ENCODE peak calls at places on chromosomes 16 and 17, in five cellular contexts. One of them, this sample, is unnamed.
A peak's percentile ranks its signal among the peaks of the same experiment; 100 is the strongest.

GRCh38 chr17:75835315-75835987 is 8.8 kb downstream of the UNC13D start:
- DNase-seq in small intestine: no peak
- DNase-seq in heart right ventricle: no peak
- DNase-seq in CD8-positive, alpha-beta memory T cell: no peak
- DNase-seq in cardiac muscle cell: peak; percentile 36
- DNase-seq in this sample: no peak

GRCh38 chr16:85524365-85524629 is 88.8 kb upstream of the GSE1 start:
- DNase-seq in small intestine: no peak
- DNase-seq in heart right ventricle: no peak
- DNase-seq in CD8-positive, alpha-beta memory T cell: no peak
- DNase-seq in cardiac muscle cell: no peak
- DNase-seq in this sample: no peak

GRCh38 chr17:80348551-80349436 is 66.2 kb upstream of the ENDOV start:
- DNase-seq in small intestine: no peak
- DNase-seq in heart right ventricle: no peak
- DNase-seq in CD8-positive, alpha-beta memory T cell: no peak
- DNase-seq in cardiac muscle cell: no peak
- DNase-seq in this sample: no peak

GRCh38 chr16:26770547-26770946 is 296.2 kb upstream of the C16orf82 start:
- DNase-seq in small intestine: no peak
- DNase-seq in heart right ventricle: no peak
- DNase-seq in CD8-positive, alpha-beta memory T cell: no peak
- DNase-seq in cardiac muscle cell: no peak
- DNase-seq in this sample: no peak

GRCh38 chr17:27489045-27489715 is 32.9 kb downstream of the KSR1 start:
- DNase-seq in small intestine: peak; percentile 38
- DNase-seq in heart right ventricle: peak; percentile 80
- DNase-seq in CD8-positive, alpha-beta memory T cell: no peak
- DNase-seq in cardiac muscle cell: peak; percentile 84
- DNase-seq in this sample: no peak

GRCh38 chr16:84532299-84532724 is 27.9 kb upstream of the MEAK7 start:
- DNase-seq in small intestine: no peak
- DNase-seq in heart right ventricle: peak; percentile 56
- DNase-seq in CD8-positive, alpha-beta memory T cell: no peak
- DNase-seq in cardiac muscle cell: peak; percentile 97
- DNase-seq in this sample: no peak

GRCh38 chr17:30554839-30555751 is 77.9 kb downstream of the GOSR1 start:
- DNase-seq in small intestine: no peak
- DNase-seq in heart right ventricle: no peak
- DNase-seq in CD8-positive, alpha-beta memory T cell: no peak
- DNase-seq in cardiac muscle cell: peak; percentile 40
- DNase-seq in this sample: no peak

GRCh38 chr17:81309140-81309858 is 14.2 kb upstream of the SLC38A10 start:
- DNase-seq in small intestine: peak; percentile 97
- DNase-seq in heart right ventricle: peak; percentile 93
- DNase-seq in CD8-positive, alpha-beta memory T cell: no peak
- DNase-seq in cardiac muscle cell: peak; percentile 60
- DNase-seq in this sample: no peak

GRCh38 chr16:84738255-84739038 is 38.6 kb downstream of the USP10 start:
- DNase-seq in small intestine: peak; percentile 96
- DNase-seq in heart right ventricle: peak; percentile 58
- DNase-seq in CD8-positive, alpha-beta memory T cell: peak; percentile 60
- DNase-seq in cardiac muscle cell: peak; percentile 84
- DNase-seq in this sample: peak; percentile 72

GRCh38 chr16:50193594-50193993 is 40.5 kb downstream of the TENT4B start:
- DNase-seq in small intestine: no peak
- DNase-seq in heart right ventricle: no peak
- DNase-seq in CD8-positive, alpha-beta memory T cell: no peak
- DNase-seq in cardiac muscle cell: no peak
- DNase-seq in this sample: no peak

DNA sequence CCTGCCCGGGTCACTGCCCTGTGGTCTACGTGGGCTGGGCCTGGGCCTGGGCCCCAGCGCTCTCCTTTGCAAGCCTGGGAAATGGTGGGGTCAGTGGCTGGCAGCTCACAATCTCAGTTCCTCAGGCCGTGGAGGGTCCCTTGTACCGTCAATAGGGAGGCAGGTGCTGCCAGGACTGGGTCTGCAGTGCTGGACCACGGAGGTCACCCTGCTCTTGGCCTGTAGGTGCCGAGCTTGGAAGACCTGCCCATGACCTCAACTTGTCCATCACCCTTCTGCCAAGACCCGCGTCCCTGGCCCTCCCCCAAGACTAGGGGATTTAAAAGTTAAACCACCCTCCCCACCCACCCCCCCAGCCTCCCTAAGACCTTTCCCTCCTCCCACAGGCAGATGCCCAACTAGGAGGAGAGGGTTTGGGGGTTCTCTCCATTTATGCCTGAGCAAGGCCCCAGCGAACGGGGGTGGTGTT is 2.5 kb downstream of the TBX2 start:
- DNase-seq in small intestine: no peak
- DNase-seq in heart right ventricle: no peak
- DNase-seq in CD8-positive, alpha-beta memory T cell: no peak
- DNase-seq in cardiac muscle cell: no peak
- DNase-seq in this sample: no peak
- H3K27me3 ChIP-seq in small intestine: peaks cover 37% of the 10 kb centered on the region
- H3K27me3 ChIP-seq in heart right ventricle: peaks cover 90% of the 10 kb centered on the region
- H3K27me3 ChIP-seq in CD8-positive, alpha-beta memory T cell: peaks cover 54% of the 10 kb centered on the region
- H3K27me3 ChIP-seq in cardiac muscle cell: peaks cover 51% of the 10 kb centered on the region
- H3K27me3 ChIP-seq in this sample: peaks cover 94% of the 10 kb centered on the region

DNA sequence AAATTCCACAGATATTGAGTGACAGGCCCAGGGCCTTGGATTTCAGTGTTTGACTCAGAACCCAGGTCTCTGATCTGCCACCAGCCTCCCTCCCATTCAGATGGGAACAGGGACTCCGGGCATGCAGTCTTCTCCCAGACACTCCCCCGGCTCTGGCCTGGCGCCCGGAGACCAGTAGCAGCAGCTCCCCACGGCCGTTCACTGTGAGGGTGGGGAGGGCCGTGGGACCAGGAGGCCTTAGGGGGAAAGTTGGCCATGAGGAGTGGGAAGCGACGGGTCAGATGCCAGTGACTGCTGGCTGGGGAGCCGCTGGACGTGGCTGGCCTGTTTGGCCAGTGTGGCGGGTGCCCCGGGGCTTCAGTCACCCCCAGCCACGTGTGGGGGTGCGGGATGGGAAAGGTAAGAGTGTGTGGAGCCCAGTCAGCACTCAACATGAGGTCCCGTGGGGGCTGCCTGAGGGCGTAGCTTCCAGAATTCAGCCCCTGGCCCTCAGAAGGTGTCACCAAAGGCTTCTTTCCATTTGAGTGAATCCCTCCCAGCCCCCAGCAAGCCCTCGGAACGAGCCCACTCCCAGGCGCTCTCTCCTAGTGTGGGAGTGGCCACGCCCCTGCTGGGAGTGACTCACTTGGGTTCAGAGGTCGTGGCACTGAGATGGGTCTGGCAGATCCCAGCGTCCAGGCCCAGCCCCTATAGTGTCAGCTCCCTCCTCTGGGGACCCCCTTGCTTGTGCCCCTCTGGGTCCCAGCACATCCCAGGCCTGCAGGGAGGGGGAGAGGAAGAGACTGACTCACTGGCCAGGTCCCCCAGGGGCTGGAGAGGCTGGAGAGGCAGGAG is 309.4 kb downstream of the SEC14L1 start:
- DNase-seq in small intestine: peak; percentile 89
- DNase-seq in heart right ventricle: peak; percentile 85
- DNase-seq in CD8-positive, alpha-beta memory T cell: no peak
- DNase-seq in cardiac muscle cell: peak; percentile 86
- DNase-seq in this sample: peak; percentile 92
- H3K4me3 ChIP-seq in small intestine: peak overlapping the region; percentile 76
- H3K4me3 ChIP-seq in heart right ventricle: peak overlapping the region; percentile 54
- H3K4me3 ChIP-seq in CD8-positive, alpha-beta memory T cell: peak overlapping the region; percentile 95
- H3K4me3 ChIP-seq in cardiac muscle cell: peak overlapping the region; percentile 43
- H3K4me3 ChIP-seq in this sample: peak overlapping the region; percentile 51

DNA sequence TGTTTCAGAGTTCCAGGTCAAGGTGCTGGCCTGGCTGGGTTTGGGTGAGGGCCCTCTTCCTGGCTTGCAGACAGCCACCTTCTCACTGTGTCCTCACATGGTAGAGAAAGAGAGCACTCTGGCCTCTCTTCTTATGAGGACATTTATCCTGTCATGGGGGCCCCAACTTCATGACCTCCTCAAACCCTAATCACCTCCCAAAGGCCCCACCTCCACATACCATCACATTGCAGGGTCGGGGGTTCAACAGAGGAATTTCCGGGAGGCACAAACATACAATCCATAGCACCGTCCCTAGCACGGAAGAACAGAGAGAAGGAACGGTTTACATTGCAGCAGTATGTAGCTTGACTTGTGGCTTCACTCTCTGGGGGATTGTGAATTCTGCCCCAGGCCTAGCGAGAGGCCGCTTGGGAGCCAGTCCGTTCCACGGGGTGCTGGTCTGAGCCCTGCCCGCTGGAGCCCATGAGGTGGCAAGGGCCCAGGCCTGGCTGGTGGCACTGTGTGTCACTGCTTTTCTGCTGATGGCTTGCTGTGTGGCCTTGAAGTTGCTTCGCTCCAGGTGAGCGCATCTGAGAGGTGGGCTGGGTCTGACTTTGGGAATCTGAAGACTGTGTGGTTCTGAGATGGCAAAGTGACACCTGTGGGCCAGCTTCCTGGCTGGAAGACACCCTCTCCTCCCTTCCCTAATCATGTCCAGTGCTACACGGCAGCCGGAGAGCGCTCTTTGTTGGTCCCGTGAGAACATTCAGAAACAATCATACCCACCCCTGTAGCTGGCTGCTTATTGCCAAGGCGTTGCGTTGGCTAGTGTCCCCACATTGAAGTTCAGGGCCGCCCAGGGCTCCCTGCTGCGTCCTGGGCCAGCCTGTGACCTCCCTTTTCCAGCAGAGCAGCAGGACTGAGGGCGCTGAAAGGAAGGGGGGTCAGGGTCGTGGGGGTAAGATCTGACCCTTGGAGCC is 98.3 kb downstream of the CMIP start:
- DNase-seq in small intestine: no peak
- DNase-seq in heart right ventricle: no peak
- DNase-seq in CD8-positive, alpha-beta memory T cell: no peak
- DNase-seq in cardiac muscle cell: no peak
- DNase-seq in this sample: no peak
- H3K27me3 ChIP-seq in small intestine: no peaks in the 10 kb centered on the region
- H3K27me3 ChIP-seq in heart right ventricle: no peaks in the 10 kb centered on the region
- H3K27me3 ChIP-seq in CD8-positive, alpha-beta memory T cell: no peaks in the 10 kb centered on the region
- H3K27me3 ChIP-seq in cardiac muscle cell: no peaks in the 10 kb centered on the region
- H3K27me3 ChIP-seq in this sample: no peaks in the 10 kb centered on the region

DNA sequence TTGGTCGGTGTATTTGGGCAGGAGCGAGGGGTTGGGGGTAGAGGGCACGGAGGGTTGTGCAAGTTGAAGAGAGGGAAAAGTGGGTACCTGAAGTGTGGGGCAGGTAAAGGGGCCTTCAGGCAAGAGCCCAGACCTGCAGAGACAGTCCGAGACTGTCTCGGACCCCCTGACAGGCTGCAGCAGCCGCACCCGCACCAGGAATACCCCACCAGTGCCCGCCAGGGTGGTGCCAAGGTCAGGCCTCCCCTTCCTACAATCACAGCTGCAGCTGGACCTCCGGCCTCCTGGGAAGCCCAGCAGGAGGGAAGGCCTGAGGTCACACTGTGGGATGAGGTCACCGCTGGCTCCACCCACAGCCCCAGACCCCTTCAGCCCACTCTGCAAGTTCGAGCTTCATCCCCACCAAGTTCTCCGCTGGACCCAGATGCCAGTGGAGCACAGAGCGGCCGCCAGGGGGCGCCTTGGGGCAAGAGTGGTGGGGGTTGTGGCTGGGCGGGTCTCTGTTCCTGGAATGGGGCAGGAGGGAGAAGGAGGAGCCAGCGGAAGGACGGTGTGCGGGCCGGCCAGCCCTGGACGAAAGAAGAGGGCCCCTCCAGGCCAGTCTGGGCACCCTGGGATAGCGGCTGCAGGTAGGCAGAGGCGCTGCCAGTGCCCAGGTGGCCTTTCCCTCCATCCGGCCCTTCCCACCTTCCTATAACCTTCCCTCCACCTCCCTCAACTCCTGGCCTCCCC is at the start of gene HSD3B7:
- DNase-seq in small intestine: peak; percentile 85
- DNase-seq in heart right ventricle: peak; percentile 92
- DNase-seq in CD8-positive, alpha-beta memory T cell: peak; percentile 76
- DNase-seq in cardiac muscle cell: peak; percentile 85
- DNase-seq in this sample: peak; percentile 78
- H3K4me3 ChIP-seq in small intestine: no peak within 1 kb of the TSS
- H3K4me3 ChIP-seq in heart right ventricle: peak within 1 kb of the TSS; percentile 40
- H3K4me3 ChIP-seq in CD8-positive, alpha-beta memory T cell: no peak within 1 kb of the TSS
- H3K4me3 ChIP-seq in cardiac muscle cell: no peak within 1 kb of the TSS
- H3K4me3 ChIP-seq in this sample: peak within 1 kb of the TSS; percentile 63

GRCh38 chr17:48726916-48727286 is 1.6 kb downstream of the HOXB13 start:
- DNase-seq in small intestine: no peak
- DNase-seq in heart right ventricle: no peak
- DNase-seq in CD8-positive, alpha-beta memory T cell: no peak
- DNase-seq in cardiac muscle cell: no peak
- DNase-seq in this sample: no peak
- H3K27me3 ChIP-seq in small intestine: no peaks in the 10 kb centered on the region
- H3K27me3 ChIP-seq in heart right ventricle: peaks cover 100% of the 10 kb centered on the region
- H3K27me3 ChIP-seq in CD8-positive, alpha-beta memory T cell: peaks cover 98% of the 10 kb centered on the region
- H3K27me3 ChIP-seq in cardiac muscle cell: peaks cover 100% of the 10 kb centered on the region
- H3K27me3 ChIP-seq in this sample: peaks cover 100% of the 10 kb centered on the region

DNA sequence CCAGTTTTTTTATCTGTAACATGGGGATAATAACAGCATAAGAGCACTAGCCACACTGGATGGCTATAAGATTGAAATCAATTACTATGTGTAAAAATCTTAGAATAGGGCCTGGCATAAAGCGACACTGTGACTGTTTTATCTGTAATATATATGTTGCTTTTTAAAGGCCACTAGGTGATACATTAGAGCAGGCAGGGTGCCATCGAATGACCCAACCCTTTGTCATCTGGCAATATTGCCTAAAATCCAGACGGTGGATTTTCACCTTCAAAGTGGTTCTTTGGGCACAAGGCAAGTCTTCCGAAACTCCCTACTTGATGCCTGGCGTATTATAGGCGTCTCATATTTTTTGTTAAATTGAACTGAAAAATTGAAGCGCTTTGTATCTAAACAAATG is 69.1 kb downstream of the PRKCA start:
- DNase-seq in small intestine: no peak
- DNase-seq in heart right ventricle: no peak
- DNase-seq in CD8-positive, alpha-beta memory T cell: no peak
- DNase-seq in cardiac muscle cell: no peak
- DNase-seq in this sample: no peak
- H3K4me3 ChIP-seq in small intestine: no peak overlapping the region
- H3K4me3 ChIP-seq in heart right ventricle: no peak overlapping the region
- H3K4me3 ChIP-seq in CD8-positive, alpha-beta memory T cell: no peak overlapping the region
- H3K4me3 ChIP-seq in cardiac muscle cell: no peak overlapping the region
- H3K4me3 ChIP-seq in this sample: no peak overlapping the region

DNA sequence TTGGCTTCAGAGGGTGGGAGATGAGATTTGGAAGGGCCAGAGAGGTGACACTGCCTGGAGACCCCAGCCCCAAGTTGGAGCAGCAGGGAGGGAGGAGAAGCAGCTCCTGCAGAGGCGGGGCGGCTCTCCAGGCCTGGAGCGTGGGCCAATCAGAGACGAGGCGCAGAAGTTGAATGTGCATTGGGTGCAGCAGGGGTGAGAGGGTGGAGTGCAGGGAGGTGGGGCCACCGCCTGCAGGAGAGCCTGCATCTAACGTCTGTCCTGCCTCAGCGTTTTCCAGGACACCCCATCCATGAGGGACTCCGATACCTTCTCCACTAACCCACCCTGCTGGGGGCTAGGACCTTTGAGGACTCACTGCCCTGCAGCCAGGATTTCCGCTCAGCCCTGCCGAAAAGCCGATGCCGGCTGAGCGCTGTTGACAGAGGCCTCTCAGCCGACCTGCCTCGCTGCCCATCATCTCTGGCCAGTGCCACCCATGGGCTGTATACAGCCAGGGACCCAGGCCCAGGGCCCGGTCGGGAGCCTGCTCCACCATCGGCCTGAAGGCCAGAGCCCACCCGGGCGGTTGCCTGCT is 146.2 kb downstream of the ENGASE start:
- DNase-seq in small intestine: no peak
- DNase-seq in heart right ventricle: no peak
- DNase-seq in CD8-positive, alpha-beta memory T cell: no peak
- DNase-seq in cardiac muscle cell: no peak
- DNase-seq in this sample: no peak
- H3K27me3 ChIP-seq in small intestine: no peaks in the 10 kb centered on the region
- H3K27me3 ChIP-seq in heart right ventricle: peaks cover 100% of the 10 kb centered on the region
- H3K27me3 ChIP-seq in CD8-positive, alpha-beta memory T cell: peaks cover 12% of the 10 kb centered on the region
- H3K27me3 ChIP-seq in cardiac muscle cell: peaks cover 5% of the 10 kb centered on the region
- H3K27me3 ChIP-seq in this sample: peaks cover 82% of the 10 kb centered on the region